ENCODE peak calls at places on chromosomes 11 and 22, in ten cellular contexts. J is cardiac muscle cell; E is keratinocyte; F is IMR-90; V is CD4-positive, CD25-positive, alpha-beta regulatory T cell; T is transverse colon; A is breast epithelium; O is lower leg skin; Q is heart left ventricle; G is stomach. D is an unnamed sample.

GRCh38 chr11:90134420-90135003 is at the start of gene NAALAD2:
- DNase-seq in O (peak; percentile 86), G (no peak), F (peak; percentile 9), Q (peak; percentile 73), E (no peak), V (no peak), A (no peak), J (peak; percentile 83), T (peak; percentile 11), D (peak; percentile 69)

GRCh38 chr11:128471138-128471661 is 116.2 kb downstream of the ETS1 start:
- DNase-seq in J (no peak), A (no peak), O (no peak), E (no peak), Q (peak; percentile 64), G (no peak), F (no peak), V (no peak), T (peak; percentile 52), D (no peak)

GRCh38 chr22:23816552-23816976 is 22.2 kb downstream of the DERL3 start:
- DNase-seq in T (no peak), Q (no peak), J (no peak), V (no peak), E (no peak), O (no peak), A (no peak), F (no peak), G (no peak), D (no peak)

GRCh38 chr11:61899146-61899841 is 7.9 kb upstream of the FADS3 start:
- DNase-seq in A (peak; percentile 84), G (peak; percentile 87), Q (peak; percentile 93), T (peak; percentile 89), E (no peak), F (peak; percentile 54), J (peak; percentile 80), V (peak; percentile 83), O (peak; percentile 97), D (peak; percentile 75)

GRCh38 chr11:64391839-64392238 is 32.9 kb downstream of the RPS6KA4 start:
- DNase-seq in E (no peak), G (no peak), J (no peak), Q (no peak), F (no peak), T (no peak), V (no peak), A (no peak), O (no peak), D (no peak)

GRCh38 chr22:26597480-26597879 is 7.5 kb upstream of the TPST2 start:
- DNase-seq in O (no peak), A (no peak), E (no peak), J (no peak), V (no peak), T (no peak), F (no peak), Q (no peak), G (no peak), D (no peak)

GRCh38 chr22:21942407-21942895 is 10.2 kb downstream of the PPM1F start:
- DNase-seq in T (peak; percentile 52), F (peak; percentile 88), E (peak; percentile 44), V (no peak), Q (peak; percentile 93), J (no peak), O (peak; percentile 96), G (peak; percentile 38), A (peak; percentile 65), D (peak; percentile 74)

GRCh38 chr22:37214431-37215025 is 2.3 kb upstream of the SSTR3 start:
- DNase-seq in A (no peak), G (no peak), T (no peak), E (no peak), F (no peak), J (peak; percentile 16), O (no peak), Q (no peak), V (no peak), D (peak; percentile 32)

GRCh38 chr22:44753189-44754042 is 1.0 kb downstream of the ARHGAP8 start:
- DNase-seq in T (no peak), E (no peak), G (no peak), J (peak; percentile 64), F (peak; percentile 81), Q (no peak), A (no peak), O (no peak), V (no peak), D (no peak)

GRCh38 chr22:24588370-24588755 is 4.5 kb downstream of the LRRC75B start:
- DNase-seq in T (no peak), V (no peak), O (no peak), J (no peak), G (peak; percentile 78), E (no peak), A (peak; percentile 74), Q (no peak), F (no peak), D (no peak)

GRCh38 chr11:70570693-70571395 is 172.5 kb downstream of the CTTN start:
- DNase-seq in Q (peak; percentile 17), T (no peak), A (no peak), V (no peak), O (no peak), E (no peak), J (no peak), F (no peak), G (no peak), D (no peak)

GRCh38 chr11:47552086-47552580 is 799 bp downstream of the CELF1 start:
- DNase-seq in G (no peak), O (no peak), V (peak; percentile 7), A (no peak), J (peak; percentile 57), Q (no peak), E (no peak), T (no peak), F (peak; percentile 52), D (no peak)

GRCh38 chr11:64649304-64649703 is 58.3 kb downstream of the SLC22A12 start:
- DNase-seq in Q (no peak), A (no peak), O (no peak), G (no peak), F (no peak), V (no peak), T (no peak), E (no peak), J (peak; percentile 71), D (no peak)

GRCh38 chr22:44497218-44497903 is 672 bp downstream of the RTL6 start:
- DNase-seq in A (no peak), Q (peak; percentile 64), G (no peak), E (no peak), O (peak; percentile 82), J (no peak), V (no peak), T (peak; percentile 18), F (peak; percentile 34), D (no peak)

GRCh38 chr22:32684822-32685187 is 116.7 kb upstream of the TIMP3 start:
- DNase-seq in T (no peak), Q (no peak), J (no peak), G (no peak), V (no peak), F (peak; percentile 71), E (no peak), O (no peak), A (no peak), D (no peak)

GRCh38 chr11:3126901-3127691 is 38.0 kb downstream of the OSBPL5 start:
- DNase-seq in T (no peak), Q (peak; percentile 61), J (no peak), E (no peak), V (no peak), O (no peak), F (no peak), A (no peak), G (no peak), D (no peak)

GRCh38 chr22:45441158-45441557 is 27.7 kb downstream of the RIBC2 start:
- DNase-seq in J (peak; percentile 80), V (no peak), A (no peak), O (peak; percentile 90), E (no peak), G (peak; percentile 35), T (peak; percentile 51), F (peak; percentile 68), Q (no peak), D (peak; percentile 81)

GRCh38 chr22:44536411-44536810 is 38.4 kb upstream of the RTL6 start:
- DNase-seq in Q (no peak), J (no peak), E (no peak), V (no peak), O (no peak), F (no peak), G (no peak), T (no peak), A (no peak), D (no peak)

GRCh38 chr11:131645237-131645636 is 274.8 kb downstream of the NTM start:
- DNase-seq in V (no peak), O (no peak), T (no peak), Q (no peak), A (no peak), G (no peak), E (no peak), J (peak; percentile 23), F (no peak), D (no peak)
- H3K4me3 ChIP-seq in V (no peak overlapping the region), O (no peak overlapping the region), T (no peak overlapping the region), Q (no peak overlapping the region), A (no peak overlapping the region), G (no peak overlapping the region), E (no peak overlapping the region), J (no peak overlapping the region), F (no peak overlapping the region), D (no peak overlapping the region)

DNA sequence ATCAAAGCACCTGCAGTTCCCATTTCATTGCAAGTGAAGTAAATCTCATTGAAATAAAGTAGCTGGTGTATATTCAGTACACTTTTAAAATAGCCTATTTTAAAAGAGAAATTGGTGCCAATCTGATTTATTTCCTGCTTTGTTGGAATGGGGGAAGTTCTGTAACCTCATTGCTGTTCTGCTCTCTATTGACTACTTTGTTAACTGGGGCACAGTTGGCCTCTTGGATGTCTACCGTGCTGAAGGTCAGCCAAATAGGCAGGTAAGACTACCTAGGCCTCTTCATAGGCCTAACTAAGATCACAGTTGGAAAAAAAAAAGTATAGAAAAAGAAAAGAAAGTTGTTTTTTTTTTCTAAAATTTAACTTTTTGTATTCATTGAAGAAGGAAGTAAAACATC is 9.2 kb downstream of the CTNND1 start:
- DNase-seq in J (no peak), O (no peak), T (no peak), G (no peak), A (no peak), E (no peak), V (no peak), F (no peak), Q (no peak), D (no peak)
- H3K4me3 ChIP-seq in J (no peak overlapping the region), O (no peak overlapping the region), T (no peak overlapping the region), G (no peak overlapping the region), A (no peak overlapping the region), E (no peak overlapping the region), V (no peak overlapping the region), F (no peak overlapping the region), Q (no peak overlapping the region), D (no peak overlapping the region)

GRCh38 chr22:39314251-39314971 is 5.0 kb downstream of the RPL3 start:
- DNase-seq in O (no peak), V (no peak), F (no peak), T (no peak), E (peak; percentile 59), J (no peak), Q (peak; percentile 53), A (no peak), G (no peak), D (no peak)
- H3K4me3 ChIP-seq in O (no peak overlapping the region), V (no peak overlapping the region), F (no peak overlapping the region), T (no peak overlapping the region), E (peak overlapping the region; percentile 21), J (no peak overlapping the region), Q (no peak overlapping the region), A (no peak overlapping the region), G (no peak overlapping the region), D (no peak overlapping the region)

DNA sequence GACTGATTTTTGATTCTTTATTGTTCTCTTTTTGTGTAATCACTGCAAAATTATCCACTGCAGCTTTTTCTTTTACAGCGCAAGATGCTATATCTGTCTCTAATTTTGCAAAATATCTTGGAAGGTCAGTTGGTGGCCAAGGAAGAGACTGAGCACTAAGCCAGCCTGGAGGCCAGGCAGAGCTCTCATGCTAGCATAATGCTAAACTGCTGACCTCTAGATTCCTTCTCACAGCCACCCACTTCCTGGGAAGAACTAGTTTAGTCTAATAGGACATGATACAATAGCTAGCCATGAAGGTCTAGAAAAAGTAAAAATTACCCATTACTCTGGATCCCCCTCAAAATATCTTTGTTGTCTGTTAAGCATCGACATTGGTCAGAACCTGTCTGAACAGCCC is 227.2 kb upstream of the ARHGAP20 start:
- DNase-seq in F (no peak), E (no peak), T (no peak), Q (no peak), G (no peak), A (no peak), O (no peak), V (no peak), J (no peak), D (no peak)
- H3K4me3 ChIP-seq in F (no peak overlapping the region), E (no peak overlapping the region), T (no peak overlapping the region), Q (no peak overlapping the region), G (no peak overlapping the region), A (no peak overlapping the region), O (no peak overlapping the region), V (no peak overlapping the region), J (no peak overlapping the region), D (no peak overlapping the region)

D was measured in tibial artery.